ENCODE peak calls at places on chromosomes 7 and 10, in six cellular contexts. One of them, this sample, is unnamed.

GRCh38 chr7:128014864-128015263 is 16.4 kb downstream of the LRRC4 start:
- DNase-seq in NCI-H2227 treated with DMSO at 0.1 percent for 48 hours: no peak
- DNase-seq in activated T-cell treated with anti-CD3 and anti-CD28 coated beads for 1 hour: no peak
- DNase-seq in NCI-H1105: no peak
- DNase-seq in choroid plexus epithelial cell: no peak
- DNase-seq in non-pigmented ciliary epithelial cell: no peak
- DNase-seq in this sample: no peak

GRCh38 chr10:64067009-64067606 is 545.9 kb downstream of the REEP3 start:
- DNase-seq in NCI-H1105: no peak
- DNase-seq in choroid plexus epithelial cell: no peak
- DNase-seq in activated T-cell treated with anti-CD3 and anti-CD28 coated beads for 1 hour: no peak
- DNase-seq in non-pigmented ciliary epithelial cell: no peak
- DNase-seq in NCI-H2227 treated with DMSO at 0.1 percent for 48 hours: no peak
- DNase-seq in this sample: no peak

GRCh38 chr7:143988986-143989745 is 11.0 kb upstream of the OR6B1 start:
- DNase-seq in activated T-cell treated with anti-CD3 and anti-CD28 coated beads for 1 hour: no peak
- DNase-seq in choroid plexus epithelial cell: peak; percentile 52
- DNase-seq in NCI-H2227 treated with DMSO at 0.1 percent for 48 hours: no peak
- DNase-seq in NCI-H1105: no peak
- DNase-seq in non-pigmented ciliary epithelial cell: no peak
- DNase-seq in this sample: no peak

GRCh38 chr7:135204271-135204872 is 7.0 kb downstream of the WDR91 start:
- DNase-seq in non-pigmented ciliary epithelial cell: no peak
- DNase-seq in choroid plexus epithelial cell: peak; percentile 84
- DNase-seq in NCI-H2227 treated with DMSO at 0.1 percent for 48 hours: no peak
- DNase-seq in NCI-H1105: no peak
- DNase-seq in activated T-cell treated with anti-CD3 and anti-CD28 coated beads for 1 hour: no peak
- DNase-seq in this sample: no peak

GRCh38 chr7:106736508-106737201 is 75.7 kb upstream of the CCDC71L start:
- DNase-seq in choroid plexus epithelial cell: peak; percentile 93
- DNase-seq in non-pigmented ciliary epithelial cell: peak; percentile 60
- DNase-seq in NCI-H2227 treated with DMSO at 0.1 percent for 48 hours: no peak
- DNase-seq in NCI-H1105: peak; percentile 13
- DNase-seq in activated T-cell treated with anti-CD3 and anti-CD28 coated beads for 1 hour: no peak
- DNase-seq in this sample: peak; percentile 45

GRCh38 chr10:9545073-9545472 is 1472.6 kb upstream of the CELF2 start:
- DNase-seq in activated T-cell treated with anti-CD3 and anti-CD28 coated beads for 1 hour: no peak
- DNase-seq in NCI-H1105: no peak
- DNase-seq in NCI-H2227 treated with DMSO at 0.1 percent for 48 hours: no peak
- DNase-seq in non-pigmented ciliary epithelial cell: no peak
- DNase-seq in choroid plexus epithelial cell: no peak
- DNase-seq in this sample: peak; percentile 15

GRCh38 chr10:78175444-78175843 is 141.8 kb downstream of the RPS24 start:
- DNase-seq in non-pigmented ciliary epithelial cell: no peak
- DNase-seq in choroid plexus epithelial cell: no peak
- DNase-seq in activated T-cell treated with anti-CD3 and anti-CD28 coated beads for 1 hour: no peak
- DNase-seq in NCI-H2227 treated with DMSO at 0.1 percent for 48 hours: no peak
- DNase-seq in NCI-H1105: no peak
- DNase-seq in this sample: no peak

GRCh38 chr10:14093735-14094484 is 236.8 kb downstream of the FRMD4A start:
- DNase-seq in non-pigmented ciliary epithelial cell: no peak
- DNase-seq in NCI-H2227 treated with DMSO at 0.1 percent for 48 hours: no peak
- DNase-seq in choroid plexus epithelial cell: peak; percentile 72
- DNase-seq in NCI-H1105: peak; percentile 7
- DNase-seq in activated T-cell treated with anti-CD3 and anti-CD28 coated beads for 1 hour: no peak
- DNase-seq in this sample: no peak

GRCh38 chr7:136056827-136057226 is 79.7 kb upstream of the MTPN start:
- DNase-seq in choroid plexus epithelial cell: no peak
- DNase-seq in activated T-cell treated with anti-CD3 and anti-CD28 coated beads for 1 hour: no peak
- DNase-seq in non-pigmented ciliary epithelial cell: no peak
- DNase-seq in NCI-H1105: no peak
- DNase-seq in NCI-H2227 treated with DMSO at 0.1 percent for 48 hours: no peak
- DNase-seq in this sample: no peak

GRCh38 chr10:125401462-125401861 is 241.1 kb upstream of the CTBP2 start:
- DNase-seq in activated T-cell treated with anti-CD3 and anti-CD28 coated beads for 1 hour: no peak
- DNase-seq in choroid plexus epithelial cell: no peak
- DNase-seq in non-pigmented ciliary epithelial cell: no peak
- DNase-seq in NCI-H1105: no peak
- DNase-seq in NCI-H2227 treated with DMSO at 0.1 percent for 48 hours: no peak
- DNase-seq in this sample: no peak

GRCh38 chr7:105661625-105662024 is 80.3 kb upstream of the EFCAB10 start:
- DNase-seq in NCI-H2227 treated with DMSO at 0.1 percent for 48 hours: no peak
- DNase-seq in activated T-cell treated with anti-CD3 and anti-CD28 coated beads for 1 hour: no peak
- DNase-seq in non-pigmented ciliary epithelial cell: no peak
- DNase-seq in choroid plexus epithelial cell: no peak
- DNase-seq in NCI-H1105: no peak
- DNase-seq in this sample: no peak

GRCh38 chr10:24376731-24377130 is 167.8 kb downstream of the KIAA1217 start:
- DNase-seq in NCI-H2227 treated with DMSO at 0.1 percent for 48 hours: no peak
- DNase-seq in choroid plexus epithelial cell: no peak
- DNase-seq in non-pigmented ciliary epithelial cell: no peak
- DNase-seq in activated T-cell treated with anti-CD3 and anti-CD28 coated beads for 1 hour: no peak
- DNase-seq in NCI-H1105: no peak
- DNase-seq in this sample: no peak

GRCh38 chr10:96275685-96276418 is 4.5 kb upstream of the BLNK start:
- DNase-seq in non-pigmented ciliary epithelial cell: no peak
- DNase-seq in NCI-H2227 treated with DMSO at 0.1 percent for 48 hours: no peak
- DNase-seq in NCI-H1105: no peak
- DNase-seq in choroid plexus epithelial cell: no peak
- DNase-seq in activated T-cell treated with anti-CD3 and anti-CD28 coated beads for 1 hour: no peak
- DNase-seq in this sample: no peak

GRCh38 chr7:149414745-149415390 is 46.0 kb downstream of the ZNF777 start:
- DNase-seq in choroid plexus epithelial cell: peak; percentile 82
- DNase-seq in NCI-H2227 treated with DMSO at 0.1 percent for 48 hours: no peak
- DNase-seq in activated T-cell treated with anti-CD3 and anti-CD28 coated beads for 1 hour: peak; percentile 48
- DNase-seq in NCI-H1105: no peak
- DNase-seq in non-pigmented ciliary epithelial cell: peak; percentile 63
- DNase-seq in this sample: peak; percentile 98

GRCh38 chr7:94244760-94245159 is 149.9 kb upstream of the COL1A2 start:
- DNase-seq in activated T-cell treated with anti-CD3 and anti-CD28 coated beads for 1 hour: no peak
- DNase-seq in choroid plexus epithelial cell: peak; percentile 23
- DNase-seq in non-pigmented ciliary epithelial cell: no peak
- DNase-seq in NCI-H1105: no peak
- DNase-seq in NCI-H2227 treated with DMSO at 0.1 percent for 48 hours: no peak
- DNase-seq in this sample: no peak

GRCh38 chr10:6250745-6251144 is 48.0 kb downstream of the PFKFB3 start:
- DNase-seq in choroid plexus epithelial cell: no peak
- DNase-seq in NCI-H1105: no peak
- DNase-seq in activated T-cell treated with anti-CD3 and anti-CD28 coated beads for 1 hour: no peak
- DNase-seq in non-pigmented ciliary epithelial cell: no peak
- DNase-seq in NCI-H2227 treated with DMSO at 0.1 percent for 48 hours: no peak
- DNase-seq in this sample: no peak

GRCh38 chr10:29595146-29595545 is 39.6 kb downstream of the SVIL start:
- DNase-seq in activated T-cell treated with anti-CD3 and anti-CD28 coated beads for 1 hour: no peak
- DNase-seq in non-pigmented ciliary epithelial cell: no peak
- DNase-seq in NCI-H2227 treated with DMSO at 0.1 percent for 48 hours: no peak
- DNase-seq in NCI-H1105: no peak
- DNase-seq in choroid plexus epithelial cell: no peak
- DNase-seq in this sample: no peak

GRCh38 chr10:122286872-122287271 is 15.8 kb downstream of the BTBD16 start:
- DNase-seq in non-pigmented ciliary epithelial cell: peak; percentile 67
- DNase-seq in NCI-H1105: no peak
- DNase-seq in activated T-cell treated with anti-CD3 and anti-CD28 coated beads for 1 hour: no peak
- DNase-seq in choroid plexus epithelial cell: peak; percentile 97
- DNase-seq in NCI-H2227 treated with DMSO at 0.1 percent for 48 hours: no peak
- DNase-seq in this sample: no peak

GRCh38 chr10:132714096-132714721 is 71.7 kb downstream of the NKX6-2 start:
- DNase-seq in non-pigmented ciliary epithelial cell: no peak
- DNase-seq in NCI-H1105: no peak
- DNase-seq in NCI-H2227 treated with DMSO at 0.1 percent for 48 hours: no peak
- DNase-seq in activated T-cell treated with anti-CD3 and anti-CD28 coated beads for 1 hour: no peak
- DNase-seq in choroid plexus epithelial cell: peak; percentile 14
- DNase-seq in this sample: no peak

GRCh38 chr10:18607503-18607902 is 43.9 kb downstream of the NSUN6 start:
- DNase-seq in choroid plexus epithelial cell: peak; percentile 94
- DNase-seq in NCI-H1105: peak; percentile 3
- DNase-seq in non-pigmented ciliary epithelial cell: peak; percentile 76
- DNase-seq in NCI-H2227 treated with DMSO at 0.1 percent for 48 hours: no peak
- DNase-seq in activated T-cell treated with anti-CD3 and anti-CD28 coated beads for 1 hour: no peak
- DNase-seq in this sample: no peak

GRCh38 chr7:80481196-80481884 is 30.5 kb downstream of the GNAT3 start:
- DNase-seq in activated T-cell treated with anti-CD3 and anti-CD28 coated beads for 1 hour: no peak
- DNase-seq in NCI-H2227 treated with DMSO at 0.1 percent for 48 hours: no peak
- DNase-seq in NCI-H1105: no peak
- DNase-seq in non-pigmented ciliary epithelial cell: no peak
- DNase-seq in choroid plexus epithelial cell: no peak
- DNase-seq in this sample: peak; percentile 60

GRCh38 chr10:99551158-99551557 is 18.4 kb downstream of the NKX2-3 start:
- DNase-seq in choroid plexus epithelial cell: peak; percentile 80
- DNase-seq in NCI-H2227 treated with DMSO at 0.1 percent for 48 hours: no peak
- DNase-seq in non-pigmented ciliary epithelial cell: peak; percentile 18
- DNase-seq in activated T-cell treated with anti-CD3 and anti-CD28 coated beads for 1 hour: no peak
- DNase-seq in NCI-H1105: peak; percentile 76
- DNase-seq in this sample: no peak

GRCh38 chr7:43502941-43503340 is 80.0 kb upstream of the STK17A start:
- DNase-seq in NCI-H2227 treated with DMSO at 0.1 percent for 48 hours: no peak
- DNase-seq in choroid plexus epithelial cell: no peak
- DNase-seq in non-pigmented ciliary epithelial cell: no peak
- DNase-seq in NCI-H1105: no peak
- DNase-seq in activated T-cell treated with anti-CD3 and anti-CD28 coated beads for 1 hour: no peak
- DNase-seq in this sample: no peak

GRCh38 chr7:31882187-31882586 is 188.0 kb downstream of the PDE1C start:
- DNase-seq in NCI-H2227 treated with DMSO at 0.1 percent for 48 hours: no peak
- DNase-seq in NCI-H1105: no peak
- DNase-seq in non-pigmented ciliary epithelial cell: no peak
- DNase-seq in choroid plexus epithelial cell: no peak
- DNase-seq in activated T-cell treated with anti-CD3 and anti-CD28 coated beads for 1 hour: no peak
- DNase-seq in this sample: peak; percentile 3

GRCh38 chr10:29140991-29141390 is 147.9 kb upstream of the LYZL1 start:
- DNase-seq in non-pigmented ciliary epithelial cell: peak; percentile 88
- DNase-seq in NCI-H1105: no peak
- DNase-seq in activated T-cell treated with anti-CD3 and anti-CD28 coated beads for 1 hour: no peak
- DNase-seq in choroid plexus epithelial cell: peak; percentile 90
- DNase-seq in NCI-H2227 treated with DMSO at 0.1 percent for 48 hours: no peak
- DNase-seq in this sample: no peak

GRCh38 chr10:114876169-114876568 is 54.6 kb downstream of the FHIP2A start:
- DNase-seq in choroid plexus epithelial cell: no peak
- DNase-seq in NCI-H1105: no peak
- DNase-seq in activated T-cell treated with anti-CD3 and anti-CD28 coated beads for 1 hour: no peak
- DNase-seq in NCI-H2227 treated with DMSO at 0.1 percent for 48 hours: no peak
- DNase-seq in non-pigmented ciliary epithelial cell: no peak
- DNase-seq in this sample: no peak

GRCh38 chr7:50421043-50421442 is 29.1 kb downstream of the FIGNL1 start:
- DNase-seq in NCI-H1105: no peak
- DNase-seq in NCI-H2227 treated with DMSO at 0.1 percent for 48 hours: no peak
- DNase-seq in activated T-cell treated with anti-CD3 and anti-CD28 coated beads for 1 hour: no peak
- DNase-seq in choroid plexus epithelial cell: no peak
- DNase-seq in non-pigmented ciliary epithelial cell: no peak
- DNase-seq in this sample: no peak

GRCh38 chr7:151416921-151417320 is 7.1 kb upstream of the WDR86 start:
- DNase-seq in NCI-H1105: no peak
- DNase-seq in activated T-cell treated with anti-CD3 and anti-CD28 coated beads for 1 hour: no peak
- DNase-seq in NCI-H2227 treated with DMSO at 0.1 percent for 48 hours: no peak
- DNase-seq in non-pigmented ciliary epithelial cell: no peak
- DNase-seq in choroid plexus epithelial cell: no peak
- DNase-seq in this sample: no peak

GRCh38 chr10:4329237-4329636 is 496.8 kb upstream of the AKR1E2 start:
- DNase-seq in NCI-H2227 treated with DMSO at 0.1 percent for 48 hours: no peak
- DNase-seq in non-pigmented ciliary epithelial cell: no peak
- DNase-seq in NCI-H1105: no peak
- DNase-seq in choroid plexus epithelial cell: no peak
- DNase-seq in activated T-cell treated with anti-CD3 and anti-CD28 coated beads for 1 hour: no peak
- DNase-seq in this sample: no peak

GRCh38 chr7:1096156-1097119 is 8.5 kb downstream of the GPER1 start:
- DNase-seq in choroid plexus epithelial cell: no peak
- DNase-seq in NCI-H2227 treated with DMSO at 0.1 percent for 48 hours: no peak
- DNase-seq in NCI-H1105: no peak
- DNase-seq in non-pigmented ciliary epithelial cell: no peak
- DNase-seq in activated T-cell treated with anti-CD3 and anti-CD28 coated beads for 1 hour: no peak
- DNase-seq in this sample: no peak

GRCh38 chr10:32983333-32983909 is 25.4 kb upstream of the ITGB1 start:
- DNase-seq in activated T-cell treated with anti-CD3 and anti-CD28 coated beads for 1 hour: no peak
- DNase-seq in NCI-H1105: no peak
- DNase-seq in choroid plexus epithelial cell: peak; percentile 95
- DNase-seq in non-pigmented ciliary epithelial cell: peak; percentile 90
- DNase-seq in NCI-H2227 treated with DMSO at 0.1 percent for 48 hours: no peak
- DNase-seq in this sample: no peak